ENCODE peak calls at places on chromosomes 12 and 14, in four cellular contexts. D is body of pancreas, R is tibial nerve, W is A549. M is an unnamed sample.

GRCh38 chr14:89849931-89850330 is 104.6 kb downstream of the EFCAB11 start:
- DNase-seq in D (no peak), W (no peak), R (no peak), M (no peak)

GRCh38 chr14:91980157-91980556 is 32.7 kb upstream of the FBLN5 start:
- DNase-seq in W (peak), R (no peak), D (no peak), M (no peak)

GRCh38 chr12:45186762-45187161 is 29.1 kb upstream of the ANO6 start:
- DNase-seq in D (no peak), W (no peak), R (no peak), M (no peak)

GRCh38 chr12:84856156-84856900 is 56.3 kb downstream of the SLC6A15 start:
- DNase-seq in D (no peak), R (no peak), W (no peak), M (no peak)

GRCh38 chr12:9869307-9870161 is at the start of gene CLEC2B:
- DNase-seq in R (no peak), W (no peak), D (no peak), M (no peak)

GRCh38 chr14:52072266-52072780 is 3.5 kb upstream of the NID2 start:
- DNase-seq in D (no peak), W (no peak), R (no peak), M (no peak)

GRCh38 chr14:51616724-51617409 is 34.8 kb upstream of the FRMD6 start:
- DNase-seq in W (peak), R (no peak), D (peak), M (no peak)

GRCh38 chr12:109685574-109686447 is 27.8 kb upstream of the FAM222A start:
- DNase-seq in D (peak), W (no peak), R (no peak), M (no peak)

GRCh38 chr12:117499759-117500485 is 138.5 kb upstream of the NOS1 start:
- DNase-seq in R (no peak), D (no peak), W (peak), M (no peak)

GRCh38 chr14:106277503-106277902 is 751.1 kb downstream of the TMEM121 start:
- DNase-seq in W (no peak), D (no peak), R (no peak), M (no peak)

GRCh38 chr14:72790887-72791566 is 102.9 kb downstream of the DPF3 start:
- DNase-seq in R (no peak), W (no peak), D (no peak), M (no peak)

GRCh38 chr14:39107624-39108023 is 4.6 kb upstream of the SEC23A start:
- DNase-seq in W (peak), D (no peak), R (no peak), M (no peak)

GRCh38 chr14:51817326-51817725 is 43.1 kb upstream of the GNG2 start:
- DNase-seq in W (no peak), R (no peak), D (no peak), M (no peak)

GRCh38 chr12:46963977-46964376 is 115.4 kb upstream of the PCED1B start:
- DNase-seq in R (no peak), D (peak), W (no peak), M (no peak)

GRCh38 chr14:100651999-100652508 is 64.8 kb upstream of the BEGAIN start:
- DNase-seq in D (peak), W (no peak), R (no peak), M (no peak)

GRCh38 chr12:95836185-95836609 is 22.6 kb upstream of the SNRPF start:
- DNase-seq in W (peak), D (no peak), R (no peak), M (no peak)

GRCh38 chr12:92400006-92400405 is 254.4 kb upstream of the BTG1 start:
- DNase-seq in D (no peak), R (no peak), W (no peak), M (no peak)

GRCh38 chr12:102441077-102441596 is 39.2 kb downstream of the IGF1 start:
- DNase-seq in W (no peak), D (no peak), R (no peak), M (no peak)

GRCh38 chr14:99621948-99622347 is 17.9 kb upstream of the CCDC85C start:
- DNase-seq in D (no peak), R (no peak), W (no peak), M (no peak)
- H3K27ac ChIP-seq in D (no peak), R (no peak), W (no peak), M (peak)

DNA sequence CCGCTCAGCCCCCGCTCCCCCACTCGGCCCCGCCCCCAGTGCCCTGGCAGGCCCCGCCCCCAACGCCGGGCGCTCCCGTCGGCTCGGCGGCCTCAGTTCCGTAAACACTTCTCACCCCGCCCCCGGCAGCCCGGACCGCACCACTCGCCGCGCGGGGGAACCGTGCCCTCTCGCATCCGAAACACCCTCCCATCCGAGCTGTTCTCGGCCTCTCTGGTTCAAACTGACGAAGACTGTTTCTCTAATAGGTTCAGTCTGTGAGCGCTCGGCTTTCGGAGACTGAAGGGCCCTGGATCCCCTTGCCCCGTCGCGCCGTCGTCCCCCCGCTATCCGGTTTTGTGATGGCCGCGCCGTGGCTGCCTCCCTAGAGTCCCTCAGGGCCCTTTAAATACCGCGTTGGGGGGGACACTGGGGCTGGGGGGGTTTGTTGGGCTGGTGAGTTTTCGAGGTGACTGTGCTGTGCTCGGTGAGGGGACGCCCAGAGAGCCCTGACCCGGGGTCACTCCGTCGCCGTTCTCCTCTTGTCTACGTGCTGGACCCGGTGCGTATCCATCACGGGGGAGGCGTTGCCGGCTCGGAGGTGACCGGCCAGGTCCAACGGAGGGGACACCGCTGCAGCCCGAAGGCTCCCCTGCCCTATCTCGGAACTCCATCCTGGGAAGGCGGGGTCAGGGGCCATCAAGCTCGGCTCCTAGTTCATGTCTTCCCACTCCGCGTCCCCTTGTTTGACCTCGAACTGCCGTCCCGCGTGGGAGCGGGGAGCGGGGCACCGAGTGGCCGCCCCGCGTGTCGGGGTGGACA is at the start of gene TCP11L2:
- DNase-seq in W (peak), D (peak), R (peak), M (peak)
- TF ChIP-seq POLR2A in W (no peak), D (peak), R (peak), M (peak)

DNA sequence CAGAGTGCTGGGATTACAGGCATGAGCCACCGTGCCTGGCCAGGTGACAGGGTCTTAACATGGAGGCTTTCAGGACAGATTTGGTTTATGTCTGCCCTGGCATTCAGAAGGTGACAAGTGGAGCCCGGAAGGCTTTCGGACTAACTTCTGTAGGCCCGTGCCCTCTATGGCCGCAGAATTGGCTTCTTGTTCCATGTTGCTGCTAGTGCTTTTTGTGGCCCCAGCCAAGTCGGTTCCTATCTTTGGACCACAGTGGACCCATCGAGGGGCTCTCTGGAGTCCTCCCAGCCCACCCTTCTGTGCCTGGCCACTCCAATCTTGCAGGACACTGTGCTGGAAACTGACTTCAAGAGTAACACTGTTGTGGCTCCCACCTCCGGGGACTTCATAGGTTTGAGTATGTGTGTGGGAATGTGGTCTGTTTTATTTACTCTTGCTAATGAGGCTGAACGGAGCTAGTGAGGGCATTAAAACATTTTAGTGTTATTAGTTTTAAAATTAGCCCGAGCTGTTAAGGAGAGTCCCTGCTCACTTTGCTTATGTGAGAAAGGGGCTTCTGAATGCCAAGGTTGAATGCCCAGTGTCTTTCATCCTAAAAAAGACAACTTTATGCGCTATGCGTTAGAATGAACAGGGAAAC is 245.9 kb downstream of the CACNA1C start:
- DNase-seq in R (no peak), W (no peak), D (no peak), M (no peak)
- H3K27ac ChIP-seq in R (no peak), W (no peak), D (no peak), M (no peak)

GRCh38 chr12:16515666-16516065 is 90.3 kb downstream of the LMO3 start:
- DNase-seq in D (no peak), R (no peak), W (no peak), M (no peak)
- TF ChIP-seq POLR2A in D (no peak), R (no peak), W (no peak), M (no peak)

DNA sequence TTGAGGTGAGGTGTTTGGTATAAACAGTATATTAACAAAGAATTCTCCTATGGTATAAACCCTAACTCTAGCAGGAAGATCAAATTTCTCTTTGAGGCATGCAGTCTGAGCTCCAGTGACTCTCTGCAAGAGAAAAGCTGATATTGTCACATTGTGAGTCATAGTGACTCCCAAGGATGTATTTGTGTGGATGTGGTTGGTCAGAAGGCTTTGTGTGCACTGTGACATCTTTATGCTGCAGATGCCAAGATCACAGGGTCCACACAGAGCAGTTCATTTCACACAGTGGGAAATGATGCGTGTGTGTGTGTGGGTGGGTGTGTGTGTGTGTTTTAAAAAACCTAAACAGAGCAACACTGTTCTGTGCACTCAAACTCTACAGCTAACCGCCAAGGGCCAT is 727.8 kb downstream of the DIO2 start:
- DNase-seq in W (no peak), R (no peak), D (no peak), M (no peak)
- H3K27ac ChIP-seq in W (peak), R (peak), D (no peak), M (no peak)

GRCh38 chr14:96039633-96040311 is 610 bp downstream of the C14orf132 start:
- DNase-seq in D (no peak), W (peak), R (no peak), M (no peak)
- TF ChIP-seq POLR2A in D (no peak), W (no peak), R (no peak), M (no peak)

DNA sequence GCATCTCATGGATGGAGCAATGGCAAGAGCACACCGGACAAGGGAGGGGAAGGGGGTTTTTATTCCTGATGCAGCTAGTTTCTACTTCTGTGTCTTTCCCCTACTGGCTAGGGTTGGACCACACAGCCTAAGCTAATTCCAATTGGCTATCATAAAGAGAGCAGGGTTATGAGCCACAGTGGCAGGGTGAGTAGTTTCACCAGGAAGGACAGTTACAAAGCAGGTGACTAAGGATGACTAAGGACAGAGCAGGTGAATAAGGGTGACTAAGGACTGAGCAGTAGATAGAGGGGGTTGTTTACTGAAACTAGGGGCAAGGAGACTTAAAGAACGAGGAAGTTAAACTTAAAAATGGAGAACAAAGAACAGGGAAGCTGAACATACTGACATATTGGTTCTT is 321.4 kb upstream of the SEL1L start:
- DNase-seq in R (no peak), D (no peak), W (no peak), M (no peak)
- H3K27ac ChIP-seq in R (no peak), D (no peak), W (no peak), M (no peak)

GRCh38 chr12:113306382-113306781 is 28.5 kb downstream of the SLC8B1 start:
- DNase-seq in R (no peak), D (no peak), W (no peak), M (no peak)

GRCh38 chr12:113302466-113302865 is 32.4 kb downstream of the SLC8B1 start:
- DNase-seq in R (no peak), D (no peak), W (no peak), M (no peak)

GRCh38 chr12:113301811-113302210 is 33.1 kb downstream of the SLC8B1 start:
- DNase-seq in W (no peak), R (no peak), D (no peak), M (no peak)

GRCh38 chr12:113302925-113303640 is 31.8 kb downstream of the SLC8B1 start:
- DNase-seq in R (peak), W (no peak), D (no peak), M (no peak)

DNA sequence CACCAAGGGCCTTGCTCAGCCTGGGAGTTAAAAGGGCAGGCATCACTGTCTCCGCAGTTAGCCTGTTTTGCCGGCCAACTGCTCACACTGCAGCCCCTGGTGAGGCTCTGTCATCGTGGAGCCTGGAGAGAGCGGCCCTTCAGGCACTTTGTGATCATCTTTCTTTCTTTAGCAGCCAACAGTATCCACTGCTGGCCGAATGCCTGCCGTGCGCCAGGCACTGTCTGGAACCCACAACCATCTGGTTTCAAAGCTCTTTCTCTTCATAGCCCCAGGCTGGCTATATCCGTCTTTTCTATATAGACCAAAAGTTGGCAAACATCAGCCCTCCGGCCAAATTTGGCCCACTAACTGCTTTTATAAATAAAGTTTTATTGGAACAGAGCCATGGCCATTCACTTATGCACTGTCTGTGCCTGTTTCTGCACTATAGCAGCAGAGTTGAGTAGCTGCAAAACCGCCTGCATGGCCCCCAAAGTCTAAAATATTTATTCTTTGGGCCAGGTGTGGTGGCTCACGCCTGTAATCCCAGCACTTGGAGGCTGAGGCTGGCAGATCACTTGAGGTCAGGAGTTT is 29.5 kb downstream of the SLC8B1 start:
- DNase-seq in W (no peak), D (no peak), R (no peak), M (no peak)
- TF ChIP-seq POLR2A in W (no peak), D (no peak), R (no peak), M (no peak)

GRCh38 chr12:120686151-120686689 is 729 bp upstream of the MLEC start:
- DNase-seq in D (peak), R (peak), W (peak), M (peak)

GRCh38 chr12:120684523-120684932 is 2.4 kb upstream of the MLEC start:
- DNase-seq in R (no peak), W (no peak), D (no peak), M (no peak)

GRCh38 chr12:120677765-120678473 is 9.0 kb upstream of the MLEC start:
- DNase-seq in R (no peak), W (peak), D (no peak), M (no peak)

GRCh38 chr12:120678572-120678971 is 8.4 kb upstream of the MLEC start:
- DNase-seq in D (no peak), W (no peak), R (no peak), M (no peak)

DNA sequence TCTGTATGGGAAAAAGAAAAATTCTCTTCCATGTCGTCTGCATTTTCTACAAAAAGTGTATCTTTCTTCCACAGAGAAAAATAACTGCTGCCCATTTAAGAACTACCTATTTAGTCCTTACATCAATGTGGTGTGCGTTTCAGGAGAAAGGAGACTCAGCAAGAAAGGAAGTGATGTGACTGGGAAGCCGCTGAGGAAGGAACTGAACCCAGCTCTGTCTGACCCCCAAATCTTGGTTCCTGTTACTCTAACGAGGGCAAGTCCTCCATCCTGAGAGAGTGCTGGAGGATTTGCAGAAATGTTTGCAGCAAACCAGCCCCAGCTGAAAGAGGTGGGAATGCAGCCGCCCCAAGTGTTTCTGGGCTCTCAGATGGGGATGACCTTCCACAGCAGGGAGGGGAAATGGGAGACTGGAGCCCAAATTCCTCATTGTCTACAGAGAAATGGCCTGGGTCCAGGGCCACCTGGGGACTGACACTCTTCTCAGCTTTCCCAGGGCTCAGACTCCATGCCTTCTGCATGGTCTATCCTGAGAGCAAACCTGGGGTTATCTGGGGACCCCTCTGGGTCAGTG is 6.7 kb upstream of the MLEC start:
- DNase-seq in R (no peak), W (no peak), D (no peak), M (no peak)
- H3K27ac ChIP-seq in R (no peak), W (no peak), D (no peak), M (no peak)

GRCh38 chr12:75239987-75240386 is 30.3 kb upstream of the KCNC2 start:
- DNase-seq in R (no peak), D (no peak), W (no peak), M (no peak)
- TF ChIP-seq POLR2A in R (no peak), D (no peak), W (no peak), M (no peak)